ENCODE peak calls at places on chromosomes 3 and 15, in eight cellular contexts. Y is AG09309, O is Caco-2, N is GF-D8, K is mucosa of gallbladder, G is EH, S is NCI-H524, F is mesenteric fat pad. T is an unnamed sample.

GRCh38 chr3:197494366-197495058 is 61.3 kb downstream of the BDH1 start:
- DNase-seq in S (peak), G (no peak), F (no peak), K (no peak), N (no peak), Y (no peak), O (no peak), T (peak)

GRCh38 chr3:37762698-37763097 is 99.0 kb upstream of the CTDSPL start:
- DNase-seq in G (no peak), S (no peak), N (no peak), F (no peak), O (no peak), K (no peak), Y (no peak), T (peak)

GRCh38 chr15:68343579-68344225 is 66.2 kb downstream of the FEM1B start:
- DNase-seq in N (no peak), K (no peak), S (peak), G (no peak), Y (no peak), O (no peak), F (no peak), T (no peak)

GRCh38 chr15:64586974-64587373 is 126.6 kb downstream of the ZNF609 start:
- DNase-seq in N (no peak), Y (no peak), G (no peak), K (no peak), S (no peak), F (no peak), O (no peak), T (no peak)

GRCh38 chr3:89851974-89852621 is 744.7 kb downstream of the EPHA3 start:
- DNase-seq in N (no peak), K (peak), F (no peak), O (peak), S (peak), Y (no peak), G (no peak), T (peak)

GRCh38 chr3:109548192-109548938 is 211.0 kb upstream of the DPPA4 start:
- DNase-seq in O (no peak), K (no peak), Y (no peak), N (no peak), G (peak), F (no peak), S (peak), T (peak)

GRCh38 chr3:139540686-139541085 is 1.1 kb upstream of the RBP1 start:
- DNase-seq in F (no peak), G (no peak), N (no peak), Y (no peak), K (no peak), O (no peak), S (peak), T (no peak)

GRCh38 chr3:154059798-154060197 is 61.4 kb upstream of the ARHGEF26 start:
- DNase-seq in N (no peak), F (no peak), Y (no peak), S (no peak), G (no peak), K (no peak), O (no peak), T (peak)

GRCh38 chr15:77059761-77060345 is 11.1 kb downstream of the TSPAN3 start:
- DNase-seq in K (no peak), Y (no peak), O (no peak), G (peak), S (no peak), F (no peak), N (no peak), T (no peak)